ENCODE peak calls at places on chromosomes 6 and 20, in six cellular contexts. D is CD8-positive, alpha-beta T cell; S is coronary artery; B is stomach; K is right atrium auricular region; V is neural progenitor cell. Y is an unnamed sample.

GRCh38 chr20:23340524-23340923 is 10.1 kb upstream of the NXT1 start:
- DNase-seq in V (peak; percentile 85), B (peak; percentile 67), K (peak; percentile 85), S (no peak), D (no peak), Y (peak; percentile 79)

GRCh38 chr20:38091447-38092216 is 58.1 kb downstream of the RPRD1B start:
- DNase-seq in B (no peak), V (no peak), S (no peak), K (no peak), D (no peak), Y (no peak)

GRCh38 chr6:30258204-30258603 is 45.0 kb upstream of the TRIM26 start:
- DNase-seq in V (no peak), B (no peak), D (no peak), S (no peak), K (no peak), Y (no peak)

GRCh38 chr6:41635365-41635764 is 2.9 kb upstream of the MDFI start:
- DNase-seq in V (no peak), B (no peak), K (no peak), D (no peak), S (no peak), Y (no peak)

GRCh38 chr6:14706378-14706929 is 539.4 kb upstream of the JARID2 start:
- DNase-seq in D (no peak), S (no peak), V (no peak), K (peak; percentile 81), B (no peak), Y (peak; percentile 51)

GRCh38 chr20:46308258-46309157 is at the start of gene CDH22:
- DNase-seq in K (no peak), S (no peak), D (no peak), V (peak; percentile 84), B (peak; percentile 45), Y (peak; percentile 77)

GRCh38 chr6:26185802-26186201 is 98.6 kb downstream of the HFE start:
- DNase-seq in K (no peak), V (no peak), S (no peak), D (no peak), B (no peak), Y (no peak)

GRCh38 chr20:62795023-62795761 is 1.1 kb upstream of the MRGBP start:
- DNase-seq in V (peak; percentile 68), B (no peak), S (no peak), K (no peak), D (peak; percentile 44), Y (peak; percentile 74)

GRCh38 chr6:4130357-4130987 is 4.9 kb downstream of the ECI2 start:
- DNase-seq in D (no peak), B (peak; percentile 92), K (no peak), S (no peak), V (no peak), Y (no peak)

GRCh38 chr20:20021835-20022234 is 4.7 kb downstream of the NAA20 start:
- DNase-seq in V (no peak), K (no peak), D (no peak), B (no peak), S (no peak), Y (no peak)

GRCh38 chr6:144718431-144718830 is 433.3 kb downstream of the UTRN start:
- DNase-seq in B (no peak), D (no peak), K (no peak), V (no peak), S (no peak), Y (peak; percentile 26)

GRCh38 chr6:38215651-38216319 is 396.3 kb downstream of the ZFAND3 start:
- DNase-seq in V (no peak), K (no peak), D (no peak), S (no peak), B (no peak), Y (no peak)

GRCh38 chr6:93584280-93584679 is 164.9 kb upstream of the EPHA7 start:
- DNase-seq in D (no peak), K (no peak), V (no peak), S (no peak), B (no peak), Y (no peak)

GRCh38 chr6:137927777-137928218 is 60.7 kb downstream of the TNFAIP3 start:
- DNase-seq in S (no peak), B (no peak), K (no peak), D (peak; percentile 49), V (no peak), Y (no peak)

GRCh38 chr20:61253264-61253639 is 1.2 kb downstream of the CDH4 start:
- DNase-seq in D (no peak), B (no peak), S (no peak), K (no peak), V (peak; percentile 84), Y (peak; percentile 71)

GRCh38 chr6:4564746-4565145 is 211.5 kb upstream of the CDYL start:
- DNase-seq in D (no peak), K (peak; percentile 46), V (no peak), S (peak; percentile 54), B (no peak), Y (no peak)

GRCh38 chr6:117483645-117484016 is 1.2 kb downstream of the DCBLD1 start:
- DNase-seq in B (no peak), D (no peak), S (no peak), K (no peak), V (no peak), Y (peak; percentile 34)

GRCh38 chr6:89433637-89434499 is 916 bp downstream of the ANKRD6 start:
- DNase-seq in V (peak; percentile 47), K (peak; percentile 65), S (peak; percentile 74), D (no peak), B (peak; percentile 29), Y (no peak)

GRCh38 chr6:86942761-86943526 is 5.6 kb downstream of the HTR1E start:
- DNase-seq in D (no peak), S (no peak), B (no peak), K (no peak), V (peak; percentile 2), Y (no peak)

GRCh38 chr6:69383627-69384026 is 413.2 kb downstream of the LMBRD1 start:
- DNase-seq in V (no peak), D (no peak), S (no peak), K (no peak), B (no peak), Y (no peak)

GRCh38 chr20:46772901-46773300 is 63.5 kb downstream of the SLC2A10 start:
- DNase-seq in S (no peak), D (no peak), V (peak; percentile 34), K (no peak), B (no peak), Y (no peak)

GRCh38 chr6:134689676-134690447 is 260.0 kb downstream of the ALDH8A1 start:
- DNase-seq in V (no peak), K (no peak), D (no peak), B (peak; percentile 65), S (no peak), Y (no peak)

GRCh38 chr20:57753332-57754164 is 43.7 kb upstream of the PMEPA1 start:
- DNase-seq in K (no peak), B (no peak), S (peak; percentile 65), D (no peak), V (no peak), Y (no peak)

GRCh38 chr6:8743146-8743745 is 307.9 kb upstream of the SLC35B3 start:
- DNase-seq in B (no peak), K (no peak), S (no peak), V (no peak), D (no peak), Y (no peak)

GRCh38 chr6:43724914-43725642 is 37.5 kb upstream of the MRPS18A start:
- DNase-seq in K (peak; percentile 93), D (peak; percentile 52), V (no peak), B (peak; percentile 91), S (peak; percentile 85), Y (peak; percentile 93)

GRCh38 chr20:25226433-25227316 is 21.2 kb upstream of the PYGB start:
- DNase-seq in S (peak; percentile 82), V (no peak), K (peak; percentile 81), D (no peak), B (no peak), Y (no peak)

GRCh38 chr6:11040134-11040533 is 4.0 kb downstream of the ELOVL2 start:
- DNase-seq in D (no peak), V (no peak), B (no peak), K (no peak), S (no peak), Y (no peak)

GRCh38 chr20:17786221-17786718 is 86.5 kb downstream of the BANF2 start:
- DNase-seq in K (peak; percentile 67), B (no peak), D (no peak), S (no peak), V (no peak), Y (no peak)

GRCh38 chr6:82870582-82871172 is 195.0 kb downstream of the UBE3D start:
- DNase-seq in D (no peak), K (no peak), B (no peak), S (no peak), V (no peak), Y (no peak)
- H3K27ac ChIP-seq in D (no peak overlapping the region), K (no peak overlapping the region), B (no peak overlapping the region), S (no peak overlapping the region), V (no peak overlapping the region), Y (no peak overlapping the region)

DNA sequence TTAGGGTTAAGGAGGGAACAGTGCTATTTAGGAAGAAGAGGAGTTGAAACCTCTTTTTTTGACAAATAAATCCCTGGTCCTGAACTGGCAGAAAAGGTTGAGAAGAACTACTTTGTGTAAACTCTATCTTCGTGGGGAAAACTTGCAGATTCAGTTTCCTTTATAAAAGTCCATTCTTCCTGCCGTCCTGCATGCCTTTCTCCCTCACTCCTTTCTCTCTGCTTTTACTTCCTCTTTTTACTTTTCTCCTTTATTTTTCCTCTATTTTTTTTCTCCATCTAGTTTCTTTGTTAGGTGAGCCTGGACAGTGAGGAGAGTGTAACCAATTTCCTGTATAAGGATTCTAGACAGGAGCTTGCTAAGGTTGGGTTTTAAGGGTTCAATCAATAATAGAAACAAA is 52.7 kb downstream of the TPBG start:
- DNase-seq in B (no peak), K (no peak), D (no peak), S (no peak), V (no peak), Y (no peak)
- H3K27ac ChIP-seq in B (no peak overlapping the region), K (no peak overlapping the region), D (no peak overlapping the region), S (no peak overlapping the region), V (no peak overlapping the region), Y (no peak overlapping the region)

GRCh38 chr6:105757512-105758200 is 328.5 kb upstream of the PRDM1 start:
- DNase-seq in V (no peak), B (no peak), D (no peak), K (no peak), S (no peak), Y (no peak)
- H3K27ac ChIP-seq in V (no peak overlapping the region), B (peak overlapping the region; percentile 20), D (no peak overlapping the region), K (no peak overlapping the region), S (no peak overlapping the region), Y (no peak overlapping the region)

DNA sequence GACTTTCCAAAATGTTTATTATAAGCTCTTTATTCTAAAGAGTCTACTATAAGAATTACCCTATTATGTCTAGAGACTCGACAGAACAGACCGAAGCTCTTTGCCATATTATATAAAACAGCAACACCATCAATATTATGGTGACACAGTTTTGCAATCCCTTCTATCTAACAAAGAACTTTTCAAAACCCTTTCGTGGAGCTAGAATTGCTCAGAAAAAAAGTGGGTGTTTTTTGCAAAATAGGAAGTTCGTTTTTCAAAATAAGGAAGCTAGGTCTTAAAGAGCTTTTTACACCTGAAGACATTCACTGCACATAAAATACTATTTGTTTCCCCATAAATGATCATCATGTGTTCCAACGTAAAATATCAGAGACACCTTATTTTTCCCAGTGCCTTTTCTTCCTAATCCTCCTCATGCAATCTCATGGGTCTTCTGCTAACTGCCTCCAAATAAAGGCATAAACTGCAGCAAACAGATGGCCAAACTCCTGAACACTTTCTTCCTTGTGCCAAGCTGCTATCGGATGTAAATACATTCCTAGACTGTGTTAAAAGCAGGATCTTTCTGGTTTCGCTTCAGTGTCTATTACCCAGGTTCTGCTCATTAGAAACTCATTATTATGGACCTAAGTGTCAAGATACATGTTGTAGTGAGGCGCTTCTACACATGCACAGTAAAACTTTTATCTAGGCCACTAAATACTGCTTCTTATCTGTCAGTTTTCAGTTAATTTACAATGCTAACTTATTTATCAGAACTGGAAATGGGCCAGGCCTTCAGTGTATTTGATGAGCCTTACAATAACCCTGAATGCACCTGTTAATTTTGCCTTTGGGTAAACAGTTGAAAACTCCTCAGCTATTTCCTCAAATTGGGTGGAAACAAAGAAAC is 240.2 kb downstream of the FOXC1 start:
- DNase-seq in B (no peak), D (no peak), V (no peak), K (no peak), S (no peak), Y (no peak)
- H3K27ac ChIP-seq in B (no peak overlapping the region), D (no peak overlapping the region), V (no peak overlapping the region), K (no peak overlapping the region), S (no peak overlapping the region), Y (no peak overlapping the region)